ENCODE peak calls at places on chromosomes 4 and X, in five cellular contexts. P is K562, W is GM12878, Z is H1, K is HepG2. Q is an unnamed sample.

GRCh38 chr4:184275766-184276165 is 58.1 kb upstream of the ENPP6 start:
- DNase-seq in P (no peak), W (no peak), Z (no peak), K (no peak), Q (no peak)

GRCh38 chr4:153111426-153112070 is 92.7 kb upstream of the TRIM2 start:
- DNase-seq in P (no peak), W (no peak), Z (no peak), K (no peak), Q (no peak)

GRCh38 chrX:141402897-141403610 is 160.7 kb upstream of the SPANXC start:
- DNase-seq in P (no peak), W (no peak), Z (no peak), K (no peak), Q (no peak)

GRCh38 chr4:76634239-76634638 is 199.2 kb downstream of the SHROOM3 start:
- DNase-seq in P (no peak), W (no peak), Z (no peak), K (no peak), Q (no peak)

GRCh38 chr4:57342406-57342805 is 232.2 kb upstream of the IGFBP7 start:
- DNase-seq in P (no peak), W (no peak), Z (no peak), K (no peak), Q (no peak)

GRCh38 chr4:10974371-10974770 is 289.8 kb upstream of the CLNK start:
- DNase-seq in P (no peak), W (no peak), Z (no peak), K (no peak), Q (no peak)

GRCh38 chrX:129058405-129058804 is 464.9 kb downstream of the SMARCA1 start:
- DNase-seq in P (no peak), W (no peak), Z (no peak), K (peak), Q (peak)

GRCh38 chrX:69137911-69138310 is 27.3 kb downstream of the PJA1 start:
- DNase-seq in P (no peak), W (no peak), Z (no peak), K (no peak), Q (no peak)

GRCh38 chrX:41530082-41530481 is 82.9 kb downstream of the NYX start:
- DNase-seq in P (no peak), W (no peak), Z (no peak), K (no peak), Q (no peak)

GRCh38 chrX:29297171-29297800 is 710.0 kb downstream of the IL1RAPL1 start:
- DNase-seq in P (no peak), W (no peak), Z (no peak), K (no peak), Q (no peak)

GRCh38 chr4:4791299-4791798 is 68.1 kb upstream of the MSX1 start:
- DNase-seq in P (no peak), W (no peak), Z (peak), K (no peak), Q (no peak)

GRCh38 chr4:158861766-158862165 is 92.9 kb downstream of the FNIP2 start:
- DNase-seq in P (no peak), W (no peak), Z (no peak), K (no peak), Q (no peak)

GRCh38 chr4:14023901-14024300 is 396.4 kb upstream of the BOD1L1 start:
- DNase-seq in P (no peak), W (no peak), Z (no peak), K (no peak), Q (no peak)

GRCh38 chr4:44965446-44966095 is 239.2 kb upstream of the GNPDA2 start:
- DNase-seq in P (no peak), W (no peak), Z (no peak), K (no peak), Q (no peak)

GRCh38 chr4:11011249-11011648 is 326.7 kb upstream of the CLNK start:
- DNase-seq in P (no peak), W (no peak), Z (no peak), K (no peak), Q (no peak)

GRCh38 chr4:84691170-84691691 is 108.3 kb downstream of the CDS1 start:
- DNase-seq in P (peak), W (no peak), Z (no peak), K (no peak), Q (peak)

GRCh38 chr4:157838366-157838765 is 334.5 kb downstream of the GASK1B start:
- DNase-seq in P (no peak), W (no peak), Z (no peak), K (no peak), Q (no peak)

GRCh38 chrX:42680651-42681050 is 97.3 kb downstream of the PPP1R2C start:
- DNase-seq in P (no peak), W (no peak), Z (no peak), K (no peak), Q (no peak)

GRCh38 chr4:131411393-131411792 is 1737.7 kb upstream of the PCDH10 start:
- DNase-seq in P (no peak), W (no peak), Z (no peak), K (no peak), Q (no peak)

GRCh38 chr4:54110019-54110416 is 10.1 kb downstream of the GSX2 start:
- DNase-seq in P (no peak), W (no peak), Z (no peak), K (no peak), Q (no peak)
- TF ChIP-seq HDAC2 in P (no peak), W (no peak), Z (no peak), K (no peak), Q (no peak)

GRCh38 chr4:21531048-21531447 is 417.5 kb downstream of the KCNIP4 start:
- DNase-seq in P (no peak), W (no peak), Z (no peak), K (no peak), Q (no peak)

DNA sequence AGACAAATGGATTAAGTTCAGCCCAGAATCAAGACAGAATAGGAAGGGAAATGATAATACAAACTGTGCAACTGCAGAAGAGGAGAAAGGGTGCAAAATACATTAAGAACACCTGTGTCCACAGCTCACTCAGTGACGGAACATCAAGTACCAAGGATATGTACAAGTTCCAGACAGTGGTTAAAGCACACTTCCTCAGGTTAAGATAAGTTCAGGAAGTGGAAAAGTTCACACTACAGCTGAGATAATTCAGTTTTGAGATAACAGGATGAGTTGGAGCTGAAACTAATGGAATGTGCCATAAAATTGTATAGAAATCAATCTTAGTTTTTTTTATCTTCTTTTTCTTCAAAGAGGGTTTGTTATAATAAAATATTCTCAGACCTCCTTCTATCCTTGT is 419.4 kb downstream of the KCNIP4 start:
- DNase-seq in P (no peak), W (no peak), Z (no peak), K (no peak), Q (no peak)
- TF ChIP-seq POLR2A in P (no peak), W (no peak), Z (no peak), K (no peak), Q (no peak)

GRCh38 chr4:102620697-102621497 is 119.7 kb downstream of the NFKB1 start:
- DNase-seq in P (peak), W (no peak), Z (no peak), K (peak), Q (peak)

GRCh38 chr4:102625232-102625930 is 124.2 kb downstream of the NFKB1 start:
- DNase-seq in P (peak), W (no peak), Z (no peak), K (peak), Q (peak)

GRCh38 chr4:102627831-102628523 is 126.8 kb downstream of the NFKB1 start:
- DNase-seq in P (peak), W (no peak), Z (no peak), K (no peak), Q (peak)

GRCh38 chr4:102623622-102624021 is 122.5 kb downstream of the NFKB1 start:
- DNase-seq in P (peak), W (no peak), Z (peak), K (peak), Q (peak)
- TF ChIP-seq HDAC2 in P (no peak), W (no peak), Z (no peak), K (no peak), Q (no peak)

GRCh38 chr4:119315036-119315435 is 6.9 kb downstream of the FABP2 start:
- DNase-seq in P (no peak), W (no peak), Z (no peak), K (no peak), Q (no peak)

GRCh38 chr4:119313237-119313636 is 8.7 kb downstream of the FABP2 start:
- DNase-seq in P (no peak), W (no peak), Z (no peak), K (no peak), Q (no peak)

GRCh38 chr4:119317996-119318395 is 3.9 kb downstream of the FABP2 start:
- DNase-seq in P (no peak), W (no peak), Z (no peak), K (no peak), Q (no peak)

GRCh38 chr4:119310826-119311225 is 11.1 kb downstream of the FABP2 start:
- DNase-seq in P (no peak), W (no peak), Z (no peak), K (no peak), Q (no peak)

DNA sequence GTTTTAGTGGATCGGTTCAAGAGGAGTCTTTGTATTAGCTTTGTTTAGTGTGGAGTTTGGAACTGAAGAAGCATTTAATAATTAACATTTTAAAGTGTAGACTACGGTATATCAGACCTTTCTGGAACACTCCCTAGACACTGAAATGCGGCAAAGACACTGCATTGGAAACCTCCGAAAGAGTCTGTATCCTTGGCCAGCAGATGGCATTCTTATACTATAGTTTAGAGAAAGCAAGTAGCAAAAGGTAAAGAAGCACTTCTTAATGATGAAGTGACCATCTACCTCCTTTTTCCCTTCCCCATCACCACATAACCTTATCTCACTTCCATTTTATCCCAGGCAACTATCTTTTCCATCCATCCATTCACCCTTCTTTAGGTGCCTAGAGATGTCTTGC is 7.6 kb downstream of the FABP2 start:
- DNase-seq in P (peak), W (no peak), Z (no peak), K (peak), Q (no peak)
- TF ChIP-seq POLR2A in P (no peak), W (no peak), Z (no peak), K (no peak), Q (no peak)

GRCh38 chr4:138868562-138868961 is 147.0 kb upstream of the NOCT start:
- DNase-seq in P (no peak), W (no peak), Z (no peak), K (no peak), Q (no peak)

GRCh38 chr4:138869165-138869564 is 146.4 kb upstream of the NOCT start:
- DNase-seq in P (no peak), W (no peak), Z (no peak), K (no peak), Q (no peak)

GRCh38 chr4:138867404-138867803 is 148.2 kb upstream of the NOCT start:
- DNase-seq in P (no peak), W (no peak), Z (no peak), K (no peak), Q (no peak)

GRCh38 chr4:138869631-138870030 is 145.9 kb upstream of the NOCT start:
- DNase-seq in P (no peak), W (no peak), Z (no peak), K (no peak), Q (no peak)

DNA sequence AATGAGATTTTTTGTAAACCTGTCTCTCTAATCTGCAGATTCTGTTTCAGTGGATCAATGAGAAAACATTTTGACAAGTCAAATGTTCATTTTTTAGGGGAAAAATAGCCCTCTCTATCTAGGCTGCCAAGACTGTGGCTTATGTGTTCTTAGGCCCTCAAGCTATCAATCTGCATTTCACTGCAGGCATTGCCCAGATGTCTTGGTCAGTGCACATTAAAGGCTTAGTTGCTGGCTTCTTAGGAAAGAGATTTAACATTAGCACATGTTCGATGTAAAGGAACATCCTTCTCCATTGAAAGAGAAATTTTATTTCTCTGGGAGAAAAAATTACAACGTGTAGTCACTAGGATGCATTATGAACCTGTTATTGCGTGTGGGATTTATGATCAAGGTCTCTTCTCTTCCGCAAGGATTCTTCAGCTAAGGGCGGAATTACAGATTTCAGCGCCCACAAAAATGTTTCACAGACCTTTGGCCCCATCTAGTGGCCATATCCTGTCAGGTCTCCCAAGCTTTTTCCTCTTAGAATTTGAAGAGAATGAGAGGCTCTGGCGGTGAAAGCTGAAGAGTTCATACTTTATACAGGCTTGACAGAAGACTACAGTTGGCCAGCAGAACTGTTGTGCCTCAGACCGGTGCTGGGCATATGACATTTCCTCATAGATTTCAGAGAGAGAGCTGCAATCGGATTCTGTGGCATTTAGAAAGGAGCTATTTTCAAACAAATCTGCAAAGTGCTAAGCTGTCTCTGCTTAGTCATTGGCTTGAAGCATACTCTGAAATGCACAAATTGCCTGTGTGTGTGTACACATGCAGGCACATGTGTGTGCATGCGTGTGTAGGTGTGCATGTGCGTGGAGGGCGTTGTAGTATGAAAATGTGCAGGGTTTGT is 144.6 kb upstream of the NOCT start:
- DNase-seq in P (peak), W (peak), Z (peak), K (peak), Q (peak)
- TF ChIP-seq HDAC2 in P (no peak), W (no peak), Z (no peak), K (no peak), Q (no peak)

GRCh38 chrX:71251456-71251973 is 2.4 kb downstream of the ZMYM3 start:
- DNase-seq in P (no peak), W (no peak), Z (no peak), K (no peak), Q (no peak)

GRCh38 chrX:71256051-71256450 is 2.1 kb upstream of the ZMYM3 start:
- DNase-seq in P (no peak), W (no peak), Z (no peak), K (no peak), Q (no peak)

GRCh38 chrX:71253253-71254091 is 468 bp downstream of the ZMYM3 start:
- DNase-seq in P (peak), W (no peak), Z (peak), K (peak), Q (peak)

GRCh38 chrX:71252221-71252620 is 1.7 kb downstream of the ZMYM3 start:
- DNase-seq in P (peak), W (no peak), Z (no peak), K (no peak), Q (no peak)

DNA sequence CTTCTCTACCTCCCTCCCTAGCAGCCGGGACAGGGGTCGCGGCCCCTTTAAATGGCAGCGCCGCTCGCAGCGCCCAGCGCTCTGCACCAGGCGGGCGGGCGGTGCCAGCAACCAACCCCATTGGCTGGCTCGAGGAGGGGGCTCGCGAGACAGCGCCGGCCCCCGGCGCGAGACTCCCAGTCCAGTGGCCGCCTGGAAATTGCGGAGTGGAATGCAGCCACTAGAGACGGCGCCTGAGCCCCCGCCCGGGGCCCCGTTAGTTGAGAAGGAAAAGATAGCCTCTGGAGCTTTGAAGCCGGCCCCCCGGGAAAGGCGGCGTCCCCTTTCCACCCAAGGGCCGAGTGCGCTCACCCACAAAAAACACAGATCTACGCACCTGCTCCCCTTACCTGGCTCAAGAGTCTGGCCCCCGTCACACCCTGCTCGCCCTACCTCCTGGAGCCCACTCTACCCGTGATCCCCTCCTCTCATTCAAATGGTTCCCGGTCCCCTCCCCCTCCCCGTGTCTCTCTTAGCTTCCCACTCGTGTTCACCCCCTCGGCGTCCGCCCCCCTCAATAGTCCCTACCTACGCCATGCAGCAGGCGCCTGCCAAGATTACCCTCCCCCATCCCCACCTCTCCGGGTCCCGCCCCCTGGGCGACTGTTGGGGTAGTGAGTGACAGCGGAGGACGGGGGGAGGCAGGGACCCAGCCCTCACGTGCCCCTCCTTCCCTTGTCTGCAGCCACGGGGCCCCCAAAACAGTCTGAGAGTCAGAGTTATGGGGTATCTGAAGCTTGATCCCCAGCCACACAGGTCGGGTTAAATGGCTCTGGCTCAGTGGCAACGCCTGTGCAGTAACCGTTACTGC is at the start of gene ZMYM3:
- DNase-seq in P (peak), W (peak), Z (peak), K (peak), Q (peak)
- TF ChIP-seq POLR2A in P (peak), W (peak), Z (no peak), K (peak), Q (no peak)

DNA sequence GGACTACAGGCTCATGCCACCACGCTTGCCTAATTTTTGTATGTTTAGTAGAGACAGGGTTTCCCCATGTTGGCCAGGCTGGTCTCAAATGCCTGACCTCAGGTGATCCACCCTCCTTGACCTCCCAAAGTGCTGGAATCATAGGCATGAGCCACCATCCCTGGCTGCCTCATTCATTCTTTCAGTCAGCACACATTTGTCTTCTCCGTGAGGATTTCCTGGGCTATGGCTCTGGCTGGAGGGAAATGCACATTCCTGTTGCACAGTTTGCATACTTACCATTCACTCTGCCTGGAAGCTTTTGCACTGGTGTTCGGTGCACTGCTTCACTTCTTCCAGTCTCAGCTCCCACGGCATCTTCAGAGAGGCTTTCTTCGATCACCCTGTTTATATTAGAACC is 267.8 kb downstream of the STIM2 start:
- DNase-seq in P (no peak), W (no peak), Z (no peak), K (no peak), Q (no peak)
- TF ChIP-seq HDAC2 in P (no peak), W (no peak), Z (no peak), K (no peak), Q (no peak)

DNA sequence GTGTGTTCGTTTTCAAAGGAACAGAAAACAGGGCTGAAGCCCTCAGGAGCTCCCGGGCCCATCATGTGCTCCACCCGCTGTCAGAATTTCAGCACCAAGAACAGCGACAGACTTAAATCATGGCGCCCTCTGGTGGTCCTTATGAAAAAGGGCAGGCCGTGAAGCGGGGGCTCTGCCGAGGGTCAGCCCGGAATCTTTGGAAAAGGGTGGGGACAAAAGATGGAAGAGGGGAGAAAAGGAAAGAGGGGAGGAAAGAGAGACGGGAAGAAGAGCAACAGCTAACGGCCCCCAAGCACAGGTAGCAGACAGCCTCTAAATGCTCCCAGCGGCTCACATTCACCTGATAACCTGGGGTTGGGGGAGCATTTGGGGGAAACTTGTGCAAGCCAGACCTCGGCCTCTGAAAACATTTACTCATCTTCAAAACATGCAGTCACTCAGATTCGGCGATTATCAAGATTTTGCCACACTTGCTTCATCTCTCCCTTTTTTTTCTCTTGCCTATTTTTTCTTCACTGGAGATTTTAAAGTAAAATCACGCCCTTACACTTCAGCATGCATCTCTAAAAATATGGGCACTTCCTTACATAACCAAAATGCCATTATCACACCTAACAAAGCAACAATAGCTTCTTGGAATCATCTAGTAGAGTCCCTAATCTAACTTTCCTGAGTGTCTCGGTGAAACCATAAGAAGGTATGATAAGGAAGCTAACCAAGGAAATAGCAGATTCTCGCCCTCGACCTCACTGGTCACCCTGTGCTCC is 28.1 kb upstream of the MAN2B2 start:
- DNase-seq in P (peak), W (no peak), Z (peak), K (peak), Q (peak)
- TF ChIP-seq POLR2A in P (no peak), W (no peak), Z (no peak), K (no peak), Q (no peak)

GRCh38 chr4:83124079-83124780 is 9.7 kb upstream of the PLAC8 start:
- DNase-seq in P (no peak), W (no peak), Z (no peak), K (no peak), Q (no peak)
- TF ChIP-seq HDAC2 in P (no peak), W (no peak), Z (no peak), K (no peak), Q (no peak)